ENCODE peak calls at places on chromosomes 12 and 14, in eight cellular contexts. J is stomach, U is GM12891, T is IMR-90, H is HCT116, R is adrenal gland, P is lower leg skin, S is tibial nerve. F is an unnamed sample.

GRCh38 chr12:32178341-32179010 is 71.8 kb downstream of the BICD1 start:
- DNase-seq in J (no peak), U (no peak), T (no peak), H (no peak), R (no peak), P (no peak), S (no peak), F (no peak)

GRCh38 chr12:28017873-28018255 is 45.3 kb upstream of the PTHLH start:
- DNase-seq in J (no peak), U (no peak), T (no peak), H (no peak), R (no peak), P (no peak), S (no peak), F (no peak)

GRCh38 chr12:47319746-47320145 is 240.0 kb upstream of the AMIGO2 start:
- DNase-seq in J (no peak), U (no peak), T (no peak), H (no peak), R (no peak), P (no peak), S (no peak), F (no peak)

GRCh38 chr12:96457191-96457930 is 32.0 kb upstream of the CFAP54 start:
- DNase-seq in J (no peak), U (no peak), T (no peak), H (peak; percentile 37), R (no peak), P (no peak), S (no peak), F (no peak)

GRCh38 chr14:100862277-100862676 is 36.4 kb downstream of the MEG3 start:
- DNase-seq in J (no peak), U (no peak), T (peak; percentile 31), H (no peak), R (peak; percentile 68), P (no peak), S (no peak), F (no peak)

GRCh38 chr12:14957769-14958168 is 3.6 kb downstream of the ARHGDIB start:
- DNase-seq in J (no peak), U (no peak), T (no peak), H (no peak), R (no peak), P (no peak), S (no peak), F (no peak)

GRCh38 chr12:96495155-96495554 is 5.8 kb downstream of the CFAP54 start:
- DNase-seq in J (no peak), U (no peak), T (no peak), H (no peak), R (no peak), P (no peak), S (no peak), F (no peak)

GRCh38 chr14:23174266-23174665 is 9.2 kb downstream of the SLC7A8 start:
- DNase-seq in J (no peak), U (no peak), T (peak; percentile 48), H (no peak), R (no peak), P (no peak), S (no peak), F (no peak)

GRCh38 chr14:61598980-61599379 is 96.3 kb upstream of the HIF1A start:
- DNase-seq in J (no peak), U (no peak), T (no peak), H (no peak), R (no peak), P (no peak), S (no peak), F (no peak)

GRCh38 chr12:25904442-25904841 is 54.0 kb upstream of the RASSF8 start:
- DNase-seq in J (no peak), U (no peak), T (peak; percentile 39), H (no peak), R (no peak), P (no peak), S (no peak), F (no peak)

GRCh38 chr14:30573203-30573814 is 14.4 kb downstream of the G2E3 start:
- DNase-seq in J (no peak), U (no peak), T (peak; percentile 70), H (no peak), R (peak; percentile 28), P (no peak), S (no peak), F (no peak)

GRCh38 chr12:125890983-125891382 is 825.7 kb downstream of the AACS start:
- DNase-seq in J (no peak), U (no peak), T (no peak), H (no peak), R (no peak), P (no peak), S (no peak), F (no peak)

GRCh38 chr12:45336331-45336730 is 120.4 kb downstream of the ANO6 start:
- DNase-seq in J (no peak), U (no peak), T (peak; percentile 99), H (no peak), R (no peak), P (no peak), S (no peak), F (no peak)

GRCh38 chr14:67270354-67270753 is 29.1 kb downstream of the PALS1 start:
- DNase-seq in J (no peak), U (no peak), T (peak; percentile 22), H (no peak), R (no peak), P (no peak), S (no peak), F (no peak)

GRCh38 chr12:81077686-81078441 is at the start of gene ACSS3:
- DNase-seq in J (peak; percentile 26), U (no peak), T (no peak), H (no peak), R (peak; percentile 42), P (peak; percentile 21), S (peak; percentile 56), F (peak; percentile 53)

GRCh38 chr14:34875031-34875922 is at the start of gene BAZ1A:
- DNase-seq in J (peak; percentile 64), U (peak; percentile 37), T (peak; percentile 91), H (peak; percentile 72), R (peak; percentile 67), P (peak; percentile 76), S (peak; percentile 48), F (peak; percentile 84)
- TF ChIP-seq POLR2A in J (peak; percentile 53), U (peak; percentile 70), T (peak; percentile 91), H (peak; percentile 95), R (peak; percentile 96), P (no peak), S (peak; percentile 50), F (peak; percentile 89)

GRCh38 chr12:51484119-51484518 is 59.5 kb downstream of the SLC4A8 start:
- DNase-seq in J (no peak), U (no peak), T (no peak), H (no peak), R (no peak), P (no peak), S (no peak), F (no peak)

GRCh38 chr12:51482808-51483532 is 58.3 kb downstream of the SLC4A8 start:
- DNase-seq in J (no peak), U (peak; percentile 18), T (no peak), H (no peak), R (no peak), P (no peak), S (no peak), F (no peak)

DNA sequence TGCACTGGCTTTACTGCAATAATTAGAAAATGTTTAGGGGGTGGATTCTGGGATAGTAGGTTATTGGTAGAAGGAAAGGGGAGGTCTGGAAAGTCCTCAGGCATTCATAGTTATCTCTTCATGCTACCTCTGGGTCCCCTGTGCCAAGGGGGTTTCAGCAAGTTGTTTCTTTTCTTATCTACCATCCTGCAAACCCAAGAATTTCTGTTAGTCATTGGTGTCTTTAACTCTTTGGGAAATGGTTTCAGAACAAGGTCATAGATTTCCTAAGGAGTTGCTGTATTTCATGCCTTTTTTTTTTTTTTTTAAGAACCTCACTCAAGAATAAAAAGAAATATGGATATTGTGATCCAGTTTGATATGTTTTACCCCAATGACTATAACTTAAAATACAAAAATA is 63.6 kb downstream of the SLC4A8 start:
- DNase-seq in J (no peak), U (no peak), T (peak; percentile 19), H (no peak), R (no peak), P (no peak), S (no peak), F (no peak)
- TF ChIP-seq POLR2A in J (no peak), U (no peak), T (no peak), H (no peak), R (no peak), P (no peak), S (no peak), F (no peak)

DNA sequence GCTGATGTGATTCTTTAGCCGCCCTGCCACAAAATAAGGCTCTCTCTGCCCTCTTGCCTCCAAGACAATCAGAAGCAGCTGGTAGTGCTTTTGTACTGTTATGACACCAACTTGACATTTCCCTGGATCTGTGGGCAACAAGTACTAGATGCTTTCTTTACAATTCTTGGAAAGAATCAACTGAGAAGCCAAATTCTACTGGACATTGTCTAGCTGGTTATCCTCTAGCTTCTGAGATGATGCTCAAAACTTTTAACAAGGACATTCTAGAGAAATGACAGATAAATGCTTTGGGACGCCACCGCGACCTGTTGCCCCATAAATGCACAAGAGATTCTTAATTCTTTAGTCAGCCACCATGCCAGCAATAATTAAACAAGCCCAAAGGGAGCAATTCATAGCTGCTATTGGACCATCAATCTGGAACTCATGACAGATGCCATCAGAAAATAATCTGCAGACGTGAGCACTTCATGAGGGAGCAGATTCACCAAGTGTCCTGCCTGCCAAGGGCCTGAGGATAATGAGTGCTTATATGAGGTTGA is 22.8 kb downstream of the FMNL3 start:
- DNase-seq in J (no peak), U (no peak), T (no peak), H (no peak), R (no peak), P (no peak), S (no peak), F (no peak)
- TF ChIP-seq POLR2A in J (no peak), U (no peak), T (no peak), H (no peak), R (no peak), P (no peak), S (no peak), F (no peak)

GRCh38 chr12:6782903-6783571 is 6.3 kb upstream of the CD4 start:
- DNase-seq in J (no peak), U (no peak), T (no peak), H (no peak), R (no peak), P (no peak), S (no peak), F (no peak)

GRCh38 chr12:6783828-6784227 is 5.5 kb upstream of the CD4 start:
- DNase-seq in J (no peak), U (no peak), T (no peak), H (no peak), R (no peak), P (no peak), S (no peak), F (no peak)

GRCh38 chr12:6782119-6782518 is 7.2 kb upstream of the CD4 start:
- DNase-seq in J (no peak), U (no peak), T (no peak), H (no peak), R (no peak), P (no peak), S (no peak), F (no peak)

GRCh38 chr12:6786416-6787094 is 2.8 kb upstream of the CD4 start:
- DNase-seq in J (no peak), U (no peak), T (no peak), H (no peak), R (no peak), P (no peak), S (no peak), F (no peak)

GRCh38 chr12:6784292-6784691 is 5.0 kb upstream of the CD4 start:
- DNase-seq in J (no peak), U (no peak), T (no peak), H (no peak), R (no peak), P (no peak), S (no peak), F (no peak)
- TF ChIP-seq POLR2A in J (no peak), U (no peak), T (no peak), H (no peak), R (no peak), P (no peak), S (no peak), F (no peak)

GRCh38 chr12:120758798-120759590 is 33.4 kb downstream of the ACADS start:
- DNase-seq in J (no peak), U (no peak), T (no peak), H (no peak), R (no peak), P (no peak), S (no peak), F (no peak)
- TF ChIP-seq POLR2A in J (no peak), U (no peak), T (no peak), H (no peak), R (no peak), P (no peak), S (no peak), F (no peak)